ENCODE peak calls at places on chromosomes 13 and 19, in nine cellular contexts. Q is germinal center; Z is stimulated activated CD4-positive, alpha-beta T cell treated with anti-CD3 and anti-CD28 coated beads, Interleukin-4, amount 100 ng/mL, for 24 hours; O is frontal cortex; U is stimulated activated CD8-positive, alpha-beta memory T cell treated with anti-CD3 and anti-CD28 coated beads, Interleukin-15, amount 100 ng/mL, for 24 hours; T is progenitor cell of endocrine pancreas; Y is gastrocnemius medialis; G is bronchial epithelial cell; R is Calu3. X is an unnamed sample.

GRCh38 chr19:18321729-18322091 is 1.2 kb downstream of the LSM4 start:
- DNase-seq in O (no peak), Z (peak), G (no peak), U (no peak), Y (no peak), R (no peak), T (no peak), Q (no peak), X (no peak)

GRCh38 chr13:80336335-80336734 is 4.6 kb downstream of the SPRY2 start:
- DNase-seq in O (no peak), Y (no peak), R (no peak), U (no peak), G (peak), Q (no peak), Z (no peak), T (no peak), X (no peak)

GRCh38 chr19:2481466-2481865 is 5.5 kb downstream of the GADD45B start:
- DNase-seq in Z (no peak), Y (no peak), G (no peak), R (no peak), T (no peak), U (no peak), O (no peak), Q (no peak), X (no peak)

GRCh38 chr13:100887729-100888151 is 213.1 kb upstream of the TMTC4 start:
- DNase-seq in Y (no peak), Q (no peak), U (no peak), R (no peak), G (peak), T (no peak), Z (no peak), O (no peak), X (no peak)

GRCh38 chr19:33260628-33261418 is 35.2 kb upstream of the SLC7A10 start:
- DNase-seq in O (no peak), T (no peak), U (no peak), Y (no peak), Z (no peak), R (no peak), Q (no peak), G (no peak), X (no peak)

GRCh38 chr13:51557875-51558604 is 26.2 kb upstream of the WDFY2 start:
- DNase-seq in G (peak), R (no peak), U (no peak), T (no peak), Q (no peak), Z (no peak), O (no peak), Y (no peak), X (no peak)

GRCh38 chr13:40187836-40188591 is 478.4 kb downstream of the FOXO1 start:
- DNase-seq in U (no peak), Y (no peak), Z (peak), Q (no peak), T (no peak), R (no peak), G (no peak), O (no peak), X (no peak)

GRCh38 chr13:85333511-85333910 is 465.7 kb downstream of the SLITRK6 start:
- DNase-seq in U (no peak), T (no peak), O (no peak), Z (no peak), Q (no peak), G (no peak), R (no peak), Y (no peak), X (no peak)

GRCh38 chr13:66222926-66223325 is 1007.2 kb downstream of the PCDH9 start:
- DNase-seq in Q (no peak), T (no peak), O (no peak), Z (no peak), G (no peak), U (no peak), R (no peak), Y (no peak), X (no peak)

GRCh38 chr19:43797556-43797955 is 4.7 kb downstream of the LYPD5 start:
- DNase-seq in O (no peak), Q (no peak), T (no peak), G (no peak), U (no peak), Z (no peak), Y (no peak), R (no peak), X (no peak)

GRCh38 chr19:34126966-34127365 is 45.3 kb upstream of the LSM14A start:
- DNase-seq in O (no peak), G (no peak), Z (no peak), T (no peak), U (no peak), R (no peak), Y (no peak), Q (no peak), X (no peak)

GRCh38 chr13:102709536-102709935 is 14.7 kb upstream of the METTL21C start:
- DNase-seq in Q (no peak), T (no peak), U (no peak), Y (no peak), Z (no peak), O (no peak), R (no peak), G (peak), X (no peak)

GRCh38 chr13:38687246-38688229 is 661 bp downstream of the FREM2 start:
- DNase-seq in O (no peak), R (peak), U (no peak), Z (no peak), Q (no peak), G (no peak), T (peak), Y (no peak), X (no peak)

GRCh38 chr13:51644649-51645048 is 60.4 kb downstream of the WDFY2 start:
- DNase-seq in O (no peak), Z (no peak), R (no peak), G (peak), Y (no peak), T (no peak), U (no peak), Q (no peak), X (no peak)

GRCh38 chr13:52925775-52926285 is 77.4 kb upstream of the PCDH8 start:
- DNase-seq in G (peak), Z (no peak), O (no peak), R (no peak), U (no peak), Q (no peak), T (no peak), Y (peak), X (no peak)

GRCh38 chr13:41470187-41470586 is 12.8 kb downstream of the RGCC start:
- DNase-seq in T (no peak), U (no peak), Q (no peak), R (no peak), O (no peak), Z (peak), G (no peak), Y (no peak), X (peak)

GRCh38 chr19:3644351-3645066 is 17.9 kb upstream of the CACTIN start:
- DNase-seq in G (no peak), Y (no peak), U (no peak), Q (no peak), Z (no peak), T (no peak), O (peak), R (no peak), X (no peak)

GRCh38 chr13:69769637-69770036 is 338.0 kb upstream of the ATXN8OS start:
- DNase-seq in U (no peak), Q (no peak), R (no peak), Y (no peak), Z (no peak), O (no peak), G (no peak), T (no peak), X (no peak)